ENCODE peak calls at places on chromosome 15, in five cellular contexts. One of them, this sample, is unnamed.

GRCh38 chr15:45919806-45920205 is 285.0 kb downstream of the SQOR start:
- DNase-seq in HT1080: peak; percentile 68
- DNase-seq in ovary: no peak
- DNase-seq in stomach: no peak
- DNase-seq in AG04449: no peak
- DNase-seq in this sample: no peak

GRCh38 chr15:66080791-66081475 is 172.6 kb downstream of the MEGF11 start:
- DNase-seq in ovary: peak; percentile 65
- DNase-seq in stomach: no peak
- DNase-seq in AG04449: peak; percentile 14
- DNase-seq in HT1080: peak; percentile 55
- DNase-seq in this sample: no peak

GRCh38 chr15:58260186-58260910 is 122.2 kb downstream of the AQP9 start:
- DNase-seq in stomach: no peak
- DNase-seq in HT1080: no peak
- DNase-seq in AG04449: no peak
- DNase-seq in ovary: no peak
- DNase-seq in this sample: no peak

GRCh38 chr15:90412356-90413194 is 24.5 kb downstream of the IQGAP1 start:
- DNase-seq in ovary: no peak
- DNase-seq in AG04449: peak; percentile 88
- DNase-seq in HT1080: peak; percentile 66
- DNase-seq in stomach: peak; percentile 59
- DNase-seq in this sample: peak; percentile 44

GRCh38 chr15:32124726-32125125 is 94.4 kb downstream of the CHRNA7 start:
- DNase-seq in AG04449: no peak
- DNase-seq in HT1080: no peak
- DNase-seq in ovary: no peak
- DNase-seq in stomach: no peak
- DNase-seq in this sample: no peak

GRCh38 chr15:49637857-49638256 is 17.0 kb downstream of the DTWD1 start:
- DNase-seq in HT1080: no peak
- DNase-seq in stomach: no peak
- DNase-seq in ovary: no peak
- DNase-seq in AG04449: no peak
- DNase-seq in this sample: no peak

GRCh38 chr15:58065445-58066041 is at the start of gene ALDH1A2:
- DNase-seq in ovary: peak; percentile 55
- DNase-seq in HT1080: no peak
- DNase-seq in AG04449: no peak
- DNase-seq in stomach: no peak
- DNase-seq in this sample: no peak

GRCh38 chr15:43346305-43346704 is 15.9 kb upstream of the LCMT2 start:
- DNase-seq in HT1080: no peak
- DNase-seq in ovary: no peak
- DNase-seq in AG04449: no peak
- DNase-seq in stomach: no peak
- DNase-seq in this sample: peak; percentile 35

GRCh38 chr15:40891810-40892448 is 2.3 kb upstream of the VPS18 start:
- DNase-seq in ovary: no peak
- DNase-seq in AG04449: no peak
- DNase-seq in stomach: peak; percentile 71
- DNase-seq in HT1080: peak; percentile 66
- DNase-seq in this sample: peak; percentile 76

GRCh38 chr15:54820811-54821210 is 375.9 kb downstream of the RSL24D1 start:
- DNase-seq in stomach: no peak
- DNase-seq in HT1080: no peak
- DNase-seq in ovary: no peak
- DNase-seq in AG04449: no peak
- DNase-seq in this sample: no peak

GRCh38 chr15:47566610-47567009 is 150.7 kb upstream of the SEMA6D start:
- DNase-seq in stomach: no peak
- DNase-seq in AG04449: no peak
- DNase-seq in HT1080: no peak
- DNase-seq in ovary: no peak
- DNase-seq in this sample: no peak

GRCh38 chr15:30984542-30984941 is 6.9 kb downstream of the MTMR10 start:
- DNase-seq in ovary: no peak
- DNase-seq in AG04449: no peak
- DNase-seq in stomach: no peak
- DNase-seq in HT1080: no peak
- DNase-seq in this sample: no peak

GRCh38 chr15:31069360-31070000 is 32.0 kb downstream of the TRPM1 start:
- DNase-seq in ovary: peak; percentile 76
- DNase-seq in AG04449: no peak
- DNase-seq in HT1080: no peak
- DNase-seq in stomach: no peak
- DNase-seq in this sample: no peak

GRCh38 chr15:60973637-60974415 is 255.3 kb downstream of the RORA start:
- DNase-seq in HT1080: peak; percentile 81
- DNase-seq in ovary: no peak
- DNase-seq in AG04449: peak; percentile 65
- DNase-seq in stomach: no peak
- DNase-seq in this sample: no peak

GRCh38 chr15:77107068-77107467 is 36.2 kb upstream of the TSPAN3 start:
- DNase-seq in ovary: peak; percentile 53
- DNase-seq in AG04449: no peak
- DNase-seq in HT1080: no peak
- DNase-seq in stomach: no peak
- DNase-seq in this sample: no peak

This sample was measured in OCI-LY7.